ENCODE peak calls at places on chromosomes 13 and 19, in five cellular contexts. One of them, this sample, is unnamed.

GRCh38 chr13:75372517-75372916 is 109.5 kb downstream of the TBC1D4 start:
- DNase-seq in GM12878: no peak
- DNase-seq in A549: peak
- DNase-seq in K562: peak
- DNase-seq in IMR-90: peak
- DNase-seq in this sample: peak

GRCh38 chr19:43439183-43440063 is 24.7 kb downstream of the TEX101 start:
- DNase-seq in K562: no peak
- DNase-seq in GM12878: no peak
- DNase-seq in IMR-90: no peak
- DNase-seq in A549: peak
- DNase-seq in this sample: peak

GRCh38 chr19:6530385-6531162 is at the start of gene TNFSF9:
- DNase-seq in A549: peak
- DNase-seq in GM12878: no peak
- DNase-seq in IMR-90: peak
- DNase-seq in K562: peak
- DNase-seq in this sample: peak

GRCh38 chr19:10230155-10230903 is 802 bp downstream of the S1PR2 start:
- DNase-seq in IMR-90: peak
- DNase-seq in A549: no peak
- DNase-seq in GM12878: no peak
- DNase-seq in K562: peak
- DNase-seq in this sample: no peak

GRCh38 chr13:98202026-98202425 is 25.0 kb upstream of the RNF113B start:
- DNase-seq in IMR-90: no peak
- DNase-seq in GM12878: peak
- DNase-seq in K562: no peak
- DNase-seq in A549: no peak
- DNase-seq in this sample: peak

GRCh38 chr13:24097064-24097463 is 63.5 kb upstream of the SPATA13 start:
- DNase-seq in GM12878: peak
- DNase-seq in A549: no peak
- DNase-seq in K562: no peak
- DNase-seq in IMR-90: peak
- DNase-seq in this sample: peak

GRCh38 chr13:44710576-44710975 is 134.4 kb upstream of the TSC22D1 start:
- DNase-seq in A549: peak
- DNase-seq in K562: no peak
- DNase-seq in GM12878: peak
- DNase-seq in IMR-90: peak
- DNase-seq in this sample: no peak

GRCh38 chr19:6318772-6319171 is 14.6 kb downstream of the ACER1 start:
- DNase-seq in IMR-90: peak
- DNase-seq in A549: peak
- DNase-seq in K562: no peak
- DNase-seq in GM12878: no peak
- DNase-seq in this sample: no peak

GRCh38 chr13:70253411-70253810 is 145.2 kb upstream of the KLHL1 start:
- DNase-seq in A549: no peak
- DNase-seq in K562: no peak
- DNase-seq in GM12878: no peak
- DNase-seq in IMR-90: no peak
- DNase-seq in this sample: no peak

GRCh38 chr19:17300992-17301585 is 2.1 kb downstream of the ABHD8 start:
- DNase-seq in A549: no peak
- DNase-seq in IMR-90: no peak
- DNase-seq in GM12878: no peak
- DNase-seq in K562: no peak
- DNase-seq in this sample: no peak

GRCh38 chr13:50071399-50071798 is 56.2 kb downstream of the KCNRG start:
- DNase-seq in GM12878: no peak
- DNase-seq in K562: no peak
- DNase-seq in A549: no peak
- DNase-seq in IMR-90: no peak
- DNase-seq in this sample: no peak

GRCh38 chr19:44345969-44346368 is 10.5 kb downstream of the ZNF112 start:
- DNase-seq in A549: no peak
- DNase-seq in GM12878: no peak
- DNase-seq in IMR-90: no peak
- DNase-seq in K562: no peak
- DNase-seq in this sample: no peak

GRCh38 chr13:93635687-93636086 is 409.1 kb downstream of the GPC6 start:
- DNase-seq in K562: no peak
- DNase-seq in GM12878: no peak
- DNase-seq in A549: no peak
- DNase-seq in IMR-90: peak
- DNase-seq in this sample: no peak
- TF ChIP-seq BHLHE40 in K562: no peak
- TF ChIP-seq BHLHE40 in GM12878: no peak
- TF ChIP-seq BHLHE40 in A549: no peak
- TF ChIP-seq BHLHE40 in IMR-90: no peak
- TF ChIP-seq BHLHE40 in this sample: no peak

DNA sequence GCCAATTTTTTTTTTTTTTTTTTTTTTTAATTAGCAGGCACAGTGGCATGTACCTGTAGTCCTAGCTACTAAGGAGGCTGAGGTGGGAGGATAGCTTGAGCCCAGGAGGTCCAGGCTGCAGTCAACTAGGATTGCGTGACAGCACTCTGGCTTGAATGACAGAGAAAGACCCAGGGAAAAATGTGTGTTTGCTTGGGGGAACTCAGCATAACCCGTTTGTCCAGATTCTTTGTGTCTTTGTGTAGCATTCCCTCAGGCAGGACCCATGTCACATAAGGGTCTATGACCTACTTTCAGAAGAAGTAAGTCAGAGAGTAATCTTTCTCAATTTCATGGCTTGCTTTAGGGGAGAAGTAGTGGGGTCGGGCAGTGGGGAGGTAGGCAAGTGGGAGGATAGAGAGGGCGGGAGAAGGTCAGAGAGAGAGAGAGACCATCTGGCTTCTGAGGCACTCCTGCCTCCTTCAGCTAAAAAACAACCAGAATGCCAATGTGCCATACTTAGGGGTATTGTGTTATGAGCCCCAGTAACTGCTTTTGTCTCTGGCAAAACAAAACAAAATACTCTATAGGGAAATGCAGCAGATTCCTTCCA is 11.9 kb upstream of the PSPC1 start:
- DNase-seq in GM12878: no peak
- DNase-seq in IMR-90: no peak
- DNase-seq in K562: no peak
- DNase-seq in A549: no peak
- DNase-seq in this sample: no peak
- H3K27ac ChIP-seq in GM12878: no peak
- H3K27ac ChIP-seq in IMR-90: peak
- H3K27ac ChIP-seq in K562: no peak
- H3K27ac ChIP-seq in A549: no peak
- H3K27ac ChIP-seq in this sample: no peak

DNA sequence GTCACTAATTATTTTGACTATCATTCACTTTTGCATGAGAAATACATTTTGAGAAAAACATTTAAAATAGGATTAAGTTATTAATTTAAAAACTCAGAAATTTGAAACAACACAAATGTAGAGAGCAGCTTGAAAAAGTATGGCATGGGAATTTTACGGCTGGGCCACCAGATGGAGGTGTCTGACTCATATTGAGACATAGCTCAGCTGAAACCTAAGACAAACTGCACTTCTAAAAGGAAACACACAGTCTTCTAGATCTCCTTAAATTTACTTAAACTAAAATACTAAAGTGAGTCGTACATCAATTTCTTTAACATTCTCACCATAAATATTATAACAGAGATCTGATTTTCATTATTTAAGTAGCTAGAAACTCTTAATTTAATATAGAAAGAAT is 41.9 kb upstream of the POSTN start:
- DNase-seq in IMR-90: peak
- DNase-seq in A549: peak
- DNase-seq in K562: peak
- DNase-seq in GM12878: no peak
- DNase-seq in this sample: no peak
- TF ChIP-seq BHLHE40 in IMR-90: no peak
- TF ChIP-seq BHLHE40 in A549: no peak
- TF ChIP-seq BHLHE40 in K562: no peak
- TF ChIP-seq BHLHE40 in GM12878: no peak
- TF ChIP-seq BHLHE40 in this sample: no peak

DNA sequence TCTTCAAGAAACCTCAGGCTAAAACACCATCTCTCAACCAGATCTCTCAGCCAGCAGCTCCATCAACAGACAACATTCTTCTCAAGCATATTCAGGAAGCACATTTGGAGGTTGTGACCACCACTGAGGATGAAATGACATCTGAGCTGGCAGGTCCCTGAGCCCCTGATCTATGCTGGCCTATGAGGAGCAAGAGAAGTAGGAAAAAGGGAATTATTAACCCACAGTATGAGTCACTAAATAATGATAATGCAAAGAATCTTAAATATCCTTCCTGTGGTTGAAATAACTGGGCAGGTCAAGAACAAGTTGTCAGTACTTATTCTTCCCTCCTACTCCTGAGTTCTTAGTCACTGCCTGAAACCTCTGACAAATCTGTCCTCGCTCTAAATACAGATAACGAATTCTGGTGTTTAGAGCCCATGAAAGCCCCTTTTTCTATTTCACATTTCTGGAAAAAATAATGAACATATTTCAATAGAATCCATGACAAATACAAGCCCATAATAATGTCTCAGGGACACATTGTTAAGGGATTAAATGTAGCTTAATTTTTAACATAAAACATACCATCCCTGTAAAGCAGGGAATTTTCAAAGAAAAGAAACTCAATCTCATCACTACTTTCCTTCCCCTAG is 225.8 kb upstream of the IRS2 start:
- DNase-seq in A549: peak
- DNase-seq in GM12878: no peak
- DNase-seq in K562: no peak
- DNase-seq in IMR-90: peak
- DNase-seq in this sample: peak
- H3K27ac ChIP-seq in A549: peak
- H3K27ac ChIP-seq in GM12878: no peak
- H3K27ac ChIP-seq in K562: no peak
- H3K27ac ChIP-seq in IMR-90: peak
- H3K27ac ChIP-seq in this sample: no peak

GRCh38 chr19:45469835-45470146 is 2.0 kb downstream of the FOSB start:
- DNase-seq in GM12878: no peak
- DNase-seq in A549: no peak
- DNase-seq in K562: peak
- DNase-seq in IMR-90: no peak
- DNase-seq in this sample: peak

GRCh38 chr19:45469132-45469834 is 1.5 kb downstream of the FOSB start:
- DNase-seq in GM12878: peak
- DNase-seq in IMR-90: peak
- DNase-seq in K562: peak
- DNase-seq in A549: peak
- DNase-seq in this sample: peak

GRCh38 chr19:45471116-45471865 is 3.5 kb downstream of the FOSB start:
- DNase-seq in GM12878: no peak
- DNase-seq in IMR-90: no peak
- DNase-seq in A549: no peak
- DNase-seq in K562: no peak
- DNase-seq in this sample: no peak

GRCh38 chr19:45471866-45472556 is 4.2 kb downstream of the FOSB start:
- DNase-seq in A549: no peak
- DNase-seq in GM12878: no peak
- DNase-seq in K562: no peak
- DNase-seq in IMR-90: no peak
- DNase-seq in this sample: no peak

DNA sequence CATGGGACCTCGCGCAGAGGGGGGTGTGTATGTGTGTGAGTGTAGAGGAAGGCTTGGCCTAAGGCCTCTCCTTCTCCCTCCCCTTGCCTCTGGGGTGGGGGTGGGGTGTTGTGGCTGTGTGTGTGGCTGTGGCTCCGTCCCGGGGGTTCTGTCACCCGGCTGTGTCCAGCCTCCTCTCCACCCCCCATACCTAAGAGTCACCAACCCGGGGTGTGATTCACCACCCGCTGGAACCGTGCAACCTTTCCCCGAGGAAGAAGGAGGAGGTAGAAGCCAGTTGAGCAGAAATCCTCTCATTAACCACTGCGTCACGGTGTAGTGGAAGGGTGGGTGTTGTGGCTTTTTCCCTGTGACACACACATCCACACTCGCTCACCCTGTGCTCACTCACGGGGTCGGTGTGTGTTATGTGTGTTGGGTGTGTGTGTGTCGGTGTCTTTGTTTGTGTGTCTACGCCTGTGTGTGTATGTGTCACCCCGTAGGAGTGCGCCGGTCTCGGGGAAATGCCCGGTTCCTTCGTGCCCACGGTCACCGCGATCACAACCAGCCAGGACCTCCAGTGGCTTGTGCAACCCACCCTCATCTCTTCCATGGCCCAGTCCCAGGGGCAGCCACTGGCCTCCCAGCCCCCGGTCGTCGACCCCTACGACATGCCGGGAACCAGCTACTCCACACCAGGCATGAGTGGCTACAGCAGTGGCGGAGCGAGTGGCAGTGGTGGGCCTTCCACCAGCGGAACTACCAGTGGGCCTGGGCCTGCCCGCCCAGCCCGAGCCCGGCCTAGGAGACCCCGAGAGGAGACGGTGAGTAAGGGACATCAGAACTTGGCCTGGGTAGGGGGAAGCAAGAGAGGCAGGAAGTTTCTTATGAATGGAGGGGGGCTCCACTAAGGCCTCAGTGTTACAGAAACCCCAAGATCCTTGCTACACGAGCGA is 2.6 kb downstream of the FOSB start:
- DNase-seq in IMR-90: peak
- DNase-seq in GM12878: no peak
- DNase-seq in A549: no peak
- DNase-seq in K562: peak
- DNase-seq in this sample: no peak
- TF ChIP-seq BHLHE40 in IMR-90: peak
- TF ChIP-seq BHLHE40 in GM12878: peak
- TF ChIP-seq BHLHE40 in A549: no peak
- TF ChIP-seq BHLHE40 in K562: no peak
- TF ChIP-seq BHLHE40 in this sample: no peak

DNA sequence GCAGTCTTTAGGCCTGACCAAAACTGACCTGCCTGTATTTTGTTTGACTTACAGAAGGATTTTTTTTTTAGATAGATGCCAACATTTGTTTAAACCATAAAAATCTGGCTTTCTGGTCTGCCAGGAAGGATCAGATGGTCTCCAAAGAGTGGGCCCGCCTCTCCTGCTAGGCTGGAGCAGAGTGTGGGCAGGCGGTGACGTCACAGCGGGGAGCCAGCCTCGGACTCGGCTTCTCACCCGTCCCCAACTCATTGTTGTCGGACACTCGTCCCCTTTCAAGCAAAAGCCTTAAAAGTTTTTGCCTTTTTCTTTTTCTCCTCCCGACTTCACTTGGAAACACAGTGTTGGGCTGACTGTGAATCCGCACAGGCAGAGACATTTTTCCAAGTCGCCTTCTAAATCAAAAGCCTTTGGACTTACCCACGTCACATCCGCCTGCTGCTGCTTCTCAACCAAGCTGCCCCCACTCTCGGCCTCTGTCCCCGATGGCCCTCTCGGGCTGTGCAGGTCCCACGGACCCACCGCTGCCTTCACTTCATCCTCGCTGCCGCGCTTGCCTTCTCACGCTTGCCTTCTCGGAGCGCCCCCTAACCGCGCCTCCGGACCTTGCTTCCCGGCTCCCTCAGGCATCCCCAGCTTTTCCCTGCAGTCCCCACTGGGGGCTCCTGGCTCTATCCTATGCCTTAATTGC is 4.1 kb upstream of the ZNF135 start:
- DNase-seq in K562: no peak
- DNase-seq in IMR-90: peak
- DNase-seq in GM12878: no peak
- DNase-seq in A549: no peak
- DNase-seq in this sample: no peak
- H3K27ac ChIP-seq in K562: no peak
- H3K27ac ChIP-seq in IMR-90: no peak
- H3K27ac ChIP-seq in GM12878: no peak
- H3K27ac ChIP-seq in A549: no peak
- H3K27ac ChIP-seq in this sample: no peak

This sample was measured in HepG2.